ENCODE peak calls at places on chromosomes 7 and 10, in six cellular contexts. One of them, this sample, is unnamed.

GRCh38 chr10:42952931-42953683 is 123.8 kb upstream of the RET start:
- DNase-seq in heart left ventricle: no peak
- DNase-seq in CD4-positive, alpha-beta memory T cell: no peak
- DNase-seq in tibial nerve: no peak
- DNase-seq in mesendoderm: no peak
- DNase-seq in body of pancreas: no peak
- DNase-seq in this sample: no peak

GRCh38 chr10:16470747-16471146 is 33.9 kb downstream of the PTER start:
- DNase-seq in heart left ventricle: no peak
- DNase-seq in CD4-positive, alpha-beta memory T cell: peak
- DNase-seq in tibial nerve: no peak
- DNase-seq in mesendoderm: no peak
- DNase-seq in body of pancreas: peak
- DNase-seq in this sample: no peak

GRCh38 chr7:75950111-75950681 is 35.2 kb downstream of the POR start:
- DNase-seq in heart left ventricle: peak
- DNase-seq in CD4-positive, alpha-beta memory T cell: no peak
- DNase-seq in tibial nerve: no peak
- DNase-seq in mesendoderm: no peak
- DNase-seq in body of pancreas: no peak
- DNase-seq in this sample: no peak

GRCh38 chr10:3248526-3249255 is 76.1 kb upstream of the PITRM1 start:
- DNase-seq in heart left ventricle: no peak
- DNase-seq in CD4-positive, alpha-beta memory T cell: no peak
- DNase-seq in tibial nerve: no peak
- DNase-seq in mesendoderm: peak
- DNase-seq in body of pancreas: peak
- DNase-seq in this sample: no peak

GRCh38 chr10:62844280-62845011 is 28.3 kb upstream of the EGR2 start:
- DNase-seq in heart left ventricle: no peak
- DNase-seq in CD4-positive, alpha-beta memory T cell: no peak
- DNase-seq in tibial nerve: no peak
- DNase-seq in mesendoderm: no peak
- DNase-seq in body of pancreas: no peak
- DNase-seq in this sample: no peak

GRCh38 chr7:45881759-45882464 is 6.4 kb upstream of the IGFBP1 start:
- DNase-seq in heart left ventricle: no peak
- DNase-seq in CD4-positive, alpha-beta memory T cell: no peak
- DNase-seq in tibial nerve: no peak
- DNase-seq in mesendoderm: no peak
- DNase-seq in body of pancreas: no peak
- DNase-seq in this sample: no peak

GRCh38 chr7:33854951-33855350 is 50.4 kb upstream of the BMPER start:
- DNase-seq in heart left ventricle: no peak
- DNase-seq in CD4-positive, alpha-beta memory T cell: no peak
- DNase-seq in tibial nerve: no peak
- DNase-seq in mesendoderm: no peak
- DNase-seq in body of pancreas: no peak
- DNase-seq in this sample: no peak

GRCh38 chr10:61283489-61284221 is 169.5 kb downstream of the TMEM26 start:
- DNase-seq in heart left ventricle: no peak
- DNase-seq in CD4-positive, alpha-beta memory T cell: no peak
- DNase-seq in tibial nerve: no peak
- DNase-seq in mesendoderm: no peak
- DNase-seq in body of pancreas: no peak
- DNase-seq in this sample: no peak

GRCh38 chr7:149140784-149141183 is 6.5 kb upstream of the ZNF398 start:
- DNase-seq in heart left ventricle: no peak
- DNase-seq in CD4-positive, alpha-beta memory T cell: no peak
- DNase-seq in tibial nerve: no peak
- DNase-seq in mesendoderm: no peak
- DNase-seq in body of pancreas: no peak
- DNase-seq in this sample: no peak

DNA sequence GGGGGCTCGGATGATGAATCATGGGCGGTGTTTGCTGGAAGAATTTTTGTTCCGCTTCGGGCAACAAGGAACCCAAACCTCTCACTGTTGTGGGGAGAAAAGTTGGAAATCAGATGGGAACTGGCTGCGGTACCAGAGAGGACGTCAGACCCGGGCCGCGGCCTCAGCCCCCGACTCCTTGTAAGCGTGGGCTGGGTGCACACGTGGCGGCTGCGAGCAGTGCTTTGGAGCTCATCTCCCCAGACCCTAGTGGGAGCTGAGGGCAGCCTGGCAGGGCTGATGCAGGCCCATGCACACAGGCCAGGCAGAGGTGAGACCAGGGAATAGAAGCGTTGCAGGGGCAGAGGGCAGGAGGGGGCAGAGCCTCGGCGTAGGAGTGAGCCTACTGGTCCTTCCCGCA is 136.5 kb downstream of the FAM53B start:
- DNase-seq in heart left ventricle: no peak
- DNase-seq in CD4-positive, alpha-beta memory T cell: no peak
- DNase-seq in tibial nerve: no peak
- DNase-seq in mesendoderm: no peak
- DNase-seq in body of pancreas: no peak
- DNase-seq in this sample: no peak
- H3K27ac ChIP-seq in heart left ventricle: no peak
- H3K27ac ChIP-seq in CD4-positive, alpha-beta memory T cell: no peak
- H3K27ac ChIP-seq in tibial nerve: peak
- H3K27ac ChIP-seq in mesendoderm: no peak
- H3K27ac ChIP-seq in body of pancreas: no peak
- H3K27ac ChIP-seq in this sample: no peak

DNA sequence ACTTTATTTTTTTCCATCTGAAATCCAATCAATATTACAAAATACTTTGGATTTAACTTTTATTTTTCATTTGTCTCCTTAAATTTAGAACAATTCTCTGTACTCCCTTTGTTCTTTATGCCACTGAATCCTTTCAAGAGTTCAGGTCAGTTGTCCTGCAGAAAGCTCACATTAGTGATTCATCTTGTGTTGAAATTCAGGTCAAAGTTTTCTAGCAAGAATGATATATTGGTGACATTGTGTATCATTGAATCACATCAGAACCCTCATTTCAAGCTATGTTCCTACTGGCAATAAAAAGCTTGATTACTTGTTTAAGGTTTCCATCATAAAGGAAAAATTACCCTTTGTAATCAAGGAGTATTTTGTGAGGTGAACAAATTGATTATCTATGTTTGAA is 378.8 kb upstream of the STEAP1 start:
- DNase-seq in heart left ventricle: no peak
- DNase-seq in CD4-positive, alpha-beta memory T cell: no peak
- DNase-seq in tibial nerve: no peak
- DNase-seq in mesendoderm: no peak
- DNase-seq in body of pancreas: no peak
- DNase-seq in this sample: no peak
- H3K27ac ChIP-seq in heart left ventricle: no peak
- H3K27ac ChIP-seq in CD4-positive, alpha-beta memory T cell: no peak
- H3K27ac ChIP-seq in tibial nerve: no peak
- H3K27ac ChIP-seq in mesendoderm: no peak
- H3K27ac ChIP-seq in body of pancreas: no peak
- H3K27ac ChIP-seq in this sample: no peak

GRCh38 chr10:69437321-69438259 is 13.7 kb upstream of the TSPAN15 start:
- DNase-seq in heart left ventricle: no peak
- DNase-seq in CD4-positive, alpha-beta memory T cell: no peak
- DNase-seq in tibial nerve: no peak
- DNase-seq in mesendoderm: no peak
- DNase-seq in body of pancreas: no peak
- DNase-seq in this sample: no peak

GRCh38 chr10:69439350-69439739 is 11.9 kb upstream of the TSPAN15 start:
- DNase-seq in heart left ventricle: no peak
- DNase-seq in CD4-positive, alpha-beta memory T cell: no peak
- DNase-seq in tibial nerve: no peak
- DNase-seq in mesendoderm: no peak
- DNase-seq in body of pancreas: peak
- DNase-seq in this sample: no peak

GRCh38 chr10:69439813-69440506 is 11.3 kb upstream of the TSPAN15 start:
- DNase-seq in heart left ventricle: no peak
- DNase-seq in CD4-positive, alpha-beta memory T cell: no peak
- DNase-seq in tibial nerve: no peak
- DNase-seq in mesendoderm: peak
- DNase-seq in body of pancreas: peak
- DNase-seq in this sample: no peak

GRCh38 chr10:69435966-69436520 is 15.2 kb upstream of the TSPAN15 start:
- DNase-seq in heart left ventricle: no peak
- DNase-seq in CD4-positive, alpha-beta memory T cell: no peak
- DNase-seq in tibial nerve: no peak
- DNase-seq in mesendoderm: no peak
- DNase-seq in body of pancreas: no peak
- DNase-seq in this sample: no peak

GRCh38 chr10:69438531-69439349 is 12.5 kb upstream of the TSPAN15 start:
- DNase-seq in heart left ventricle: no peak
- DNase-seq in CD4-positive, alpha-beta memory T cell: no peak
- DNase-seq in tibial nerve: no peak
- DNase-seq in mesendoderm: peak
- DNase-seq in body of pancreas: peak
- DNase-seq in this sample: no peak
- H3K27ac ChIP-seq in heart left ventricle: peak
- H3K27ac ChIP-seq in CD4-positive, alpha-beta memory T cell: no peak
- H3K27ac ChIP-seq in tibial nerve: no peak
- H3K27ac ChIP-seq in mesendoderm: no peak
- H3K27ac ChIP-seq in body of pancreas: peak
- H3K27ac ChIP-seq in this sample: peak

DNA sequence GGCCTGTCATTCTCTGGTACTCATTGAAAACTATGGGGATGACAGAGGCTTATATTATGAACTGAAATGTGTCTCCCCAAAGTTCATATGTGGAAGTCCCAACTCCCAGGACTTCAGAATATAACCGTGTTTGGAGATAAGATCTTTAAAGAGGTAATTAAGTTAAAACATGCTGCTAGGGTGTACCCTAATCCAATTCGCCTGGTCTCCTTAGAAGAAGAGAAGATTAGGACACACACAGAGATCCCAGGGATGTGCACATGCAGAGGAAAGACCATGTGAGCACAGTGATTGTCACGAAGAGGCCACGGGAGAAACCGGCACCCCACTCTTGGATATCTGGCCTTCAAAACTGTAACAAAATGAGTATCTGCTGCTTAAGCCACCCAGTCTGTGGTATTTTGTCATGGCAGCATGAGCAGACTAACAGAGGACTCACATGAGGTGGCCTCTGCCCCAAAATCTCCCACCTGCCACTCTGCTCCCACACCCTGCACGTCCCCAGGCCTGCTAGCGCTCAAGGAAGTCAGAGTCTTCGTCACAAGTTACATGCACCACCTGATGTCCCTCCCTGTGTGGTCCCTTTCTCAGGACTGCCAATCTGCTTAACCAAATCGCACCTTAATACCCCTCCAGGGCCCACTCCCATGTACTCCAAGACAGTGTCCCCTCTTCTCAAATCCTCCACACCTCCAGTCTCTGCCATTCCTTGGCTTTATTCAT is 26.8 kb downstream of the PLAC9 start:
- DNase-seq in heart left ventricle: no peak
- DNase-seq in CD4-positive, alpha-beta memory T cell: no peak
- DNase-seq in tibial nerve: no peak
- DNase-seq in mesendoderm: no peak
- DNase-seq in body of pancreas: no peak
- DNase-seq in this sample: no peak
- H3K27ac ChIP-seq in heart left ventricle: peak
- H3K27ac ChIP-seq in CD4-positive, alpha-beta memory T cell: no peak
- H3K27ac ChIP-seq in tibial nerve: peak
- H3K27ac ChIP-seq in mesendoderm: no peak
- H3K27ac ChIP-seq in body of pancreas: no peak
- H3K27ac ChIP-seq in this sample: peak

GRCh38 chr10:99983280-99983988 is 26.3 kb downstream of the DNMBP start:
- DNase-seq in heart left ventricle: peak
- DNase-seq in CD4-positive, alpha-beta memory T cell: no peak
- DNase-seq in tibial nerve: peak
- DNase-seq in mesendoderm: no peak
- DNase-seq in body of pancreas: peak
- DNase-seq in this sample: peak
- H3K27ac ChIP-seq in heart left ventricle: peak
- H3K27ac ChIP-seq in CD4-positive, alpha-beta memory T cell: no peak
- H3K27ac ChIP-seq in tibial nerve: peak
- H3K27ac ChIP-seq in mesendoderm: no peak
- H3K27ac ChIP-seq in body of pancreas: no peak
- H3K27ac ChIP-seq in this sample: peak

DNA sequence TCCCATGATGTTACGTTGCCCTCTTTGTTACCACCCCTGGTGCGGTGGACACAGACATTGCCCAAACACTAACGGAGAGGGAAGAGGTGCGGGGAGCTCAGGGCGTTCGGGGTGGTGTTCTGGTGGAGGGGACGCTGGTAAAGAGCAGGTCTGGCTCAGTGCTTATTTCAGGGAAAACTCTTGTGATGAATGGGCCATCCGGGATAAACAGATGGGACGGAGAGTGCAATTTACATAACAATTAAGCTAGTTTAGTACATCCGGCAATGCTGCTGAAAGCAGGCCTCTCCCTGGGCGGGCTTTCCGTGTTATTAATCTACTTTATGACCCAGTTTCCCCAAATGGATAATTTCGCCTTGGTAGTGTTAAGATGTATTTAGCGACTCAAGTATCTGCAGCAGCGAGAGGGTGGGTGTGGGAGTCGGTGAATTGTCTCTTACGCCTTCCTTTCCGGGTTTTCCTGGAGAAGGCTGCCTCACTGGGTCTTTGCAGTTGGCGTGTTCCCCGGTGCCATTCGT is 25.1 kb downstream of the FOXK1 start:
- DNase-seq in heart left ventricle: no peak
- DNase-seq in CD4-positive, alpha-beta memory T cell: no peak
- DNase-seq in tibial nerve: no peak
- DNase-seq in mesendoderm: peak
- DNase-seq in body of pancreas: no peak
- DNase-seq in this sample: no peak
- H3K27ac ChIP-seq in heart left ventricle: peak
- H3K27ac ChIP-seq in CD4-positive, alpha-beta memory T cell: no peak
- H3K27ac ChIP-seq in tibial nerve: no peak
- H3K27ac ChIP-seq in mesendoderm: peak
- H3K27ac ChIP-seq in body of pancreas: no peak
- H3K27ac ChIP-seq in this sample: peak

GRCh38 chr7:43905209-43905946 is 1.0 kb downstream of the URGCP start:
- DNase-seq in heart left ventricle: no peak
- DNase-seq in CD4-positive, alpha-beta memory T cell: peak
- DNase-seq in tibial nerve: no peak
- DNase-seq in mesendoderm: peak
- DNase-seq in body of pancreas: peak
- DNase-seq in this sample: peak
- H3K27ac ChIP-seq in heart left ventricle: peak
- H3K27ac ChIP-seq in CD4-positive, alpha-beta memory T cell: peak
- H3K27ac ChIP-seq in tibial nerve: peak
- H3K27ac ChIP-seq in mesendoderm: no peak
- H3K27ac ChIP-seq in body of pancreas: peak
- H3K27ac ChIP-seq in this sample: peak